ENCODE peak calls at places on chromosomes 13 and 19, in seven cellular contexts. W is esophagus muscularis mucosa, X is neuronal stem cell, U is left lung, S is aorta, J is fibroblast of lung, A is iPS DF 6.9. T is an unnamed sample.
A peak's percentile ranks its signal among the peaks of the same experiment; 100 is the strongest.

GRCh38 chr13:48596128-48596429 is 57.6 kb upstream of the CYSLTR2 start:
- DNase-seq in U (no peak), W (peak; percentile 70), A (no peak), J (no peak), X (no peak), S (no peak), T (no peak)

GRCh38 chr13:57716295-57716694 is 84.8 kb downstream of the PCDH17 start:
- DNase-seq in X (no peak), J (no peak), A (no peak), S (no peak), W (no peak), U (no peak), T (no peak)

GRCh38 chr19:55216461-55217198 is 7.3 kb upstream of the PTPRH start:
- DNase-seq in W (no peak), A (peak; percentile 93), X (peak; percentile 81), J (peak; percentile 99), S (peak; percentile 88), U (peak; percentile 88), T (peak; percentile 8)

GRCh38 chr19:31185261-31185660 is 164.0 kb downstream of the TSHZ3 start:
- DNase-seq in W (peak; percentile 79), U (no peak), X (no peak), A (no peak), S (no peak), J (no peak), T (no peak)

GRCh38 chr19:47363758-47364529 is 14.8 kb downstream of the DHX34 start:
- DNase-seq in W (no peak), A (no peak), X (no peak), S (no peak), J (peak; percentile 48), U (no peak), T (no peak)

GRCh38 chr19:4369109-4369887 is 25.9 kb downstream of the MPND start:
- DNase-seq in S (peak; percentile 77), W (no peak), A (no peak), U (peak; percentile 92), X (no peak), J (no peak), T (peak; percentile 71)

GRCh38 chr19:30711296-30711695 is 339.1 kb downstream of the ZNF536 start:
- DNase-seq in W (no peak), A (no peak), J (no peak), U (no peak), S (no peak), X (no peak), T (no peak)

GRCh38 chr13:19601749-19602725 is 31.4 kb upstream of the MPHOSPH8 start:
- DNase-seq in W (no peak), A (no peak), J (peak; percentile 29), S (peak; percentile 54), X (peak; percentile 40), U (peak; percentile 86), T (no peak)

GRCh38 chr13:96822900-96823299 is 171.4 kb downstream of the OXGR1 start:
- DNase-seq in X (no peak), U (no peak), S (no peak), A (peak; percentile 43), J (peak; percentile 7), W (no peak), T (no peak)

GRCh38 chr19:13181747-13182388 is 31.7 kb downstream of the IER2 start:
- DNase-seq in U (no peak), A (no peak), X (no peak), J (peak; percentile 61), W (no peak), S (peak; percentile 87), T (no peak)

GRCh38 chr13:105462098-105462497 is 1073.4 kb downstream of the EFNB2 start:
- DNase-seq in X (no peak), S (no peak), W (no peak), A (no peak), U (no peak), J (no peak), T (no peak)

GRCh38 chr19:38710928-38711725 is 33.1 kb downstream of the CAPN12 start:
- DNase-seq in W (no peak), S (no peak), X (no peak), J (no peak), A (no peak), U (no peak), T (no peak)
- H3K4me1 ChIP-seq in W (peaks cover 100% of the 10 kb centered on the region), S (no peaks in the 10 kb centered on the region), X (no peaks in the 10 kb centered on the region), J (peaks cover 53% of the 10 kb centered on the region), A (no peaks in the 10 kb centered on the region), U (peaks cover 49% of the 10 kb centered on the region), T (no peaks in the 10 kb centered on the region)

GRCh38 chr19:16454519-16454918 is 17.3 kb downstream of the EPS15L1 start:
- DNase-seq in S (no peak), W (no peak), A (no peak), J (no peak), X (no peak), U (peak; percentile 15), T (no peak)

GRCh38 chr19:16449330-16449961 is 22.3 kb downstream of the EPS15L1 start:
- DNase-seq in J (peak; percentile 13), S (no peak), A (no peak), W (no peak), U (no peak), X (no peak), T (no peak)

GRCh38 chr19:16455489-16455888 is 16.3 kb downstream of the EPS15L1 start:
- DNase-seq in S (no peak), W (no peak), X (no peak), U (peak; percentile 33), A (no peak), J (no peak), T (no peak)

GRCh38 chr19:16456652-16457194 is 15.0 kb downstream of the EPS15L1 start:
- DNase-seq in A (no peak), U (peak; percentile 46), W (no peak), J (no peak), X (no peak), S (no peak), T (no peak)

DNA sequence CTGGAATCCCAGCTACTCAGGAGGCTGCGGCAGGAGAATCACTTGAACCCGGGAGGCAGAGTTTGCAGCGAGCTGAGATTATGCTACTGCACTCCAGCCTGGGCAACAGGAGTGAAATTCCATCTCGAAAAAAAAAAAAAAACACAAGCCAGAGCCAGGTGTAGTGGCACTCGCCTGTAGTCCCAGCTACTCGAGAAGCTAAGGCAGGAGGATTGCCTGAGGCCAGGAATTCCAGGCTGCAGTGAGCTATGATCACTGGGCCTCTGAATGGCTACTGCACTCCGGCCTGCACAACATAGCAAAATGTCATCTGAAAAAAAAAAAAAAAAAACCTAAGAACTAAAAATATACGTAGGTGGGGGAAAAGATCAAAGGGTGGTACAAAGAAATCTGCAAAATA is 19.4 kb downstream of the EPS15L1 start:
- DNase-seq in J (no peak), W (no peak), U (peak; percentile 8), X (no peak), A (no peak), S (no peak), T (no peak)
- H3K4me1 ChIP-seq in J (peaks cover 16% of the 10 kb centered on the region), W (peaks cover 43% of the 10 kb centered on the region), U (peaks cover 51% of the 10 kb centered on the region), X (peaks cover 21% of the 10 kb centered on the region), A (peaks cover 3% of the 10 kb centered on the region), S (peaks cover 2% of the 10 kb centered on the region), T (peaks cover 3% of the 10 kb centered on the region)

GRCh38 chr13:28489975-28490550 is 4.9 kb downstream of the FLT1 start:
- DNase-seq in W (no peak), A (no peak), S (no peak), J (no peak), U (no peak), X (no peak), T (no peak)
- H3K4me1 ChIP-seq in W (peaks cover 19% of the 10 kb centered on the region), A (peaks cover 2% of the 10 kb centered on the region), S (no peaks in the 10 kb centered on the region), J (no peaks in the 10 kb centered on the region), U (peaks cover 53% of the 10 kb centered on the region), X (peaks cover 7% of the 10 kb centered on the region), T (peaks cover 15% of the 10 kb centered on the region)

GRCh38 chr19:19054315-19054938 is 9.4 kb upstream of the SLC25A42 start:
- DNase-seq in J (no peak), X (no peak), S (no peak), W (no peak), A (no peak), U (peak; percentile 54), T (no peak)
- H3K4me1 ChIP-seq in J (no peaks in the 10 kb centered on the region), X (no peaks in the 10 kb centered on the region), S (no peaks in the 10 kb centered on the region), W (no peaks in the 10 kb centered on the region), A (no peaks in the 10 kb centered on the region), U (no peaks in the 10 kb centered on the region), T (no peaks in the 10 kb centered on the region)

T was measured in effector memory CD4-positive, alpha-beta T cell.